ENCODE peak calls at places on chromosomes 12 and 14, in five cellular contexts. S is mesenchymal stem cell, R is H7, L is kidney epithelial cell, W is aorta. Z is an unnamed sample.

GRCh38 chr12:110304061-110304551 is 23.1 kb downstream of the ATP2A2 start:
- DNase-seq in W (no peak), R (no peak), S (no peak), L (no peak), Z (peak)

GRCh38 chr12:11609045-11609444 is 40.4 kb upstream of the ETV6 start:
- DNase-seq in L (no peak), R (no peak), W (no peak), S (no peak), Z (no peak)

GRCh38 chr14:93064411-93065271 is 51.1 kb downstream of the ITPK1 start:
- DNase-seq in S (no peak), R (no peak), L (no peak), W (no peak), Z (peak)

GRCh38 chr14:68715032-68715924 is 77.6 kb downstream of the ZFP36L1 start:
- DNase-seq in R (no peak), W (no peak), S (peak), L (peak), Z (peak)

GRCh38 chr12:104503191-104503590 is 46.4 kb downstream of the CHST11 start:
- DNase-seq in L (no peak), R (no peak), W (no peak), S (no peak), Z (no peak)

GRCh38 chr14:77355811-77356210 is 21.1 kb downstream of the TMED8 start:
- DNase-seq in S (no peak), W (no peak), L (no peak), R (no peak), Z (no peak)

GRCh38 chr12:130880411-130880885 is 8.6 kb downstream of the RAN start:
- DNase-seq in S (no peak), R (no peak), W (no peak), L (no peak), Z (no peak)

GRCh38 chr12:12734054-12734453 is 16.9 kb downstream of the CDKN1B start:
- DNase-seq in W (no peak), L (no peak), R (no peak), S (peak), Z (no peak)

GRCh38 chr12:99529966-99530365 is 117.6 kb upstream of the GARIN6 start:
- DNase-seq in S (peak), W (no peak), L (peak), R (no peak), Z (no peak)

GRCh38 chr12:77813558-77813957 is 17.1 kb upstream of the NAV3 start:
- DNase-seq in R (no peak), W (no peak), L (no peak), S (peak), Z (no peak)

GRCh38 chr14:70585221-70585620 is 15.2 kb downstream of the MED6 start:
- DNase-seq in W (no peak), S (no peak), L (no peak), R (peak), Z (peak)

GRCh38 chr12:29004066-29004935 is 144.8 kb upstream of the FAR2 start:
- DNase-seq in R (no peak), S (no peak), W (no peak), L (no peak), Z (no peak)

GRCh38 chr14:92514844-92515509 is 1.4 kb downstream of the RIN3 start:
- DNase-seq in L (no peak), W (peak), R (no peak), S (no peak), Z (no peak)

GRCh38 chr12:116406529-116406928 is 129.0 kb upstream of the MED13L start:
- DNase-seq in R (peak), S (peak), L (no peak), W (peak), Z (peak)

GRCh38 chr14:52111583-52111982 is 42.7 kb upstream of the NID2 start:
- DNase-seq in W (no peak), S (peak), R (no peak), L (no peak), Z (peak)

GRCh38 chr14:55336161-55336560 is 64.9 kb downstream of the FBXO34 start:
- DNase-seq in W (no peak), R (no peak), L (no peak), S (no peak), Z (peak)

GRCh38 chr14:36424478-36425102 is 95.4 kb downstream of the NKX2-1 start:
- DNase-seq in W (no peak), L (no peak), R (no peak), S (no peak), Z (no peak)

GRCh38 chr12:124607681-124608425 is 40.4 kb upstream of the NCOR2 start:
- DNase-seq in S (no peak), L (no peak), W (no peak), R (peak), Z (no peak)

GRCh38 chr12:98679611-98680005 is 34.5 kb downstream of the APAF1 start:
- DNase-seq in R (no peak), L (no peak), W (no peak), S (no peak), Z (no peak)

GRCh38 chr12:42916143-42916542 is 326.6 kb upstream of the PRICKLE1 start:
- DNase-seq in L (peak), R (no peak), S (no peak), W (no peak), Z (no peak)

GRCh38 chr14:74864193-74864592 is 11.8 kb downstream of the PROX2 start:
- DNase-seq in R (no peak), L (no peak), W (no peak), S (no peak), Z (no peak)

GRCh38 chr14:23861666-23862065 is 91.9 kb upstream of the DHRS4 start:
- DNase-seq in W (no peak), R (no peak), S (no peak), L (no peak), Z (peak)

GRCh38 chr14:32905052-32905451 is 33.6 kb upstream of the NPAS3 start:
- DNase-seq in W (no peak), L (no peak), S (peak), R (no peak), Z (no peak)

GRCh38 chr14:64610049-64610746 is 60.4 kb downstream of the PPP1R36 start:
- DNase-seq in S (no peak), R (no peak), L (no peak), W (no peak), Z (no peak)

GRCh38 chr12:31874961-31875608 is 84.1 kb upstream of the RESF1 start:
- DNase-seq in S (peak), W (peak), R (peak), L (no peak), Z (peak)

GRCh38 chr12:26857465-26858176 is 24.6 kb upstream of the ITPR2 start:
- DNase-seq in W (no peak), S (peak), R (no peak), L (no peak), Z (no peak)

GRCh38 chr14:45559626-45560025 is 306.6 kb upstream of the MIS18BP1 start:
- DNase-seq in R (peak), W (no peak), S (no peak), L (no peak), Z (no peak)

GRCh38 chr14:91997492-91997891 is 42.4 kb downstream of the TRIP11 start:
- DNase-seq in S (peak), L (no peak), W (no peak), R (no peak), Z (peak)

GRCh38 chr14:59296508-59296907 is 108.0 kb downstream of the DAAM1 start:
- DNase-seq in S (no peak), L (no peak), W (no peak), R (no peak), Z (no peak)

GRCh38 chr14:62694075-62694474 is 351.2 kb downstream of the KCNH5 start:
- DNase-seq in S (peak), R (no peak), W (no peak), L (no peak), Z (peak)

GRCh38 chr12:108337235-108338223 is 1.6 kb downstream of the CMKLR1 start:
- DNase-seq in R (peak), S (no peak), W (peak), L (no peak), Z (peak)

GRCh38 chr12:16618256-16618655 is 12.3 kb upstream of the LMO3 start:
- DNase-seq in S (no peak), R (no peak), L (no peak), W (no peak), Z (no peak)

GRCh38 chr14:76376001-76376404 is at the start of gene ESRRB:
- DNase-seq in R (peak), S (no peak), W (no peak), L (no peak), Z (peak)

GRCh38 chr14:22977684-22978486 is 4.5 kb downstream of the AJUBA start:
- DNase-seq in R (peak), W (peak), L (peak), S (peak), Z (peak)

GRCh38 chr14:29465095-29465494 is 462.6 kb downstream of the PRKD1 start:
- DNase-seq in R (no peak), S (no peak), W (no peak), L (no peak), Z (peak)

GRCh38 chr12:107399061-107399460 is 286.5 kb upstream of the PWP1 start:
- DNase-seq in S (no peak), W (no peak), R (no peak), L (no peak), Z (peak)

GRCh38 chr12:111242190-111242589 is 126.7 kb downstream of the PHETA1 start:
- DNase-seq in W (no peak), L (no peak), S (no peak), R (no peak), Z (no peak)

GRCh38 chr12:52871291-52871961 is 22.6 kb upstream of the KRT78 start:
- DNase-seq in W (peak), S (peak), R (no peak), L (no peak), Z (peak)

GRCh38 chr14:92472860-92473259 is 40.7 kb upstream of the RIN3 start:
- DNase-seq in W (no peak), R (no peak), L (no peak), S (no peak), Z (no peak)

GRCh38 chr12:96431067-96431466 is 30.8 kb upstream of the CDK17 start:
- DNase-seq in L (no peak), R (no peak), S (no peak), W (no peak), Z (no peak)

DNA sequence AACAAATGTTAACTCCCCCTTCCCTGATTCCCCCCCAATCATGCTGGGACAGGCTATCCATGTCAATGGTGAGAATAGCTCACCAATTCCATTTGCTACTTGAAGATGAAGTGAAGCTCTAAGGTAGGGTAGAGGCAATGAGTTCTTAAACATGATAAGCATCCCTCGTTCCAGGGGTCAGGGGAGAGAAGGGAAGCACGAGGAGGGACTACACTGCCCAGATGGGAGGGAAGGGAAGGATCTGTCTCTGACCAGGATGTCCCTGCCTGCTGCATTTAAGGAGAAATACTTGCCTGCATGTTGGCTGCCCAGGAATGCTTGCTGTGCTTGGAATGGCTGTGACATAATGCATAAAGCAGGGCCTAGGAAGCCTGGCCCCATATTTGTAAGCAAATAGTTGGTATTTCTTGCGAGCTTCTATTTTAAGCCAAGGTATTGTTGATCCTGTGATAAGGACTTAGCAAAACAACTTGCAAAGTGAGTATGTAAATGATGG is 155.1 kb downstream of the CEP83 start:
- DNase-seq in L (peak), W (no peak), S (peak), R (peak), Z (peak)
- H3K4me3 ChIP-seq in L (no peak), W (no peak), S (no peak), R (no peak), Z (no peak)

GRCh38 chr14:96663491-96664067 is 133.6 kb upstream of the VRK1 start:
- DNase-seq in R (no peak), L (no peak), W (no peak), S (no peak), Z (no peak)

GRCh38 chr14:96662116-96662901 is 134.9 kb upstream of the VRK1 start:
- DNase-seq in W (no peak), L (no peak), R (no peak), S (no peak), Z (no peak)

GRCh38 chr14:96661244-96661969 is 135.8 kb upstream of the VRK1 start:
- DNase-seq in W (no peak), S (no peak), L (no peak), R (no peak), Z (no peak)

GRCh38 chr14:96660667-96661066 is 136.5 kb upstream of the VRK1 start:
- DNase-seq in L (no peak), R (no peak), W (no peak), S (no peak), Z (no peak)

DNA sequence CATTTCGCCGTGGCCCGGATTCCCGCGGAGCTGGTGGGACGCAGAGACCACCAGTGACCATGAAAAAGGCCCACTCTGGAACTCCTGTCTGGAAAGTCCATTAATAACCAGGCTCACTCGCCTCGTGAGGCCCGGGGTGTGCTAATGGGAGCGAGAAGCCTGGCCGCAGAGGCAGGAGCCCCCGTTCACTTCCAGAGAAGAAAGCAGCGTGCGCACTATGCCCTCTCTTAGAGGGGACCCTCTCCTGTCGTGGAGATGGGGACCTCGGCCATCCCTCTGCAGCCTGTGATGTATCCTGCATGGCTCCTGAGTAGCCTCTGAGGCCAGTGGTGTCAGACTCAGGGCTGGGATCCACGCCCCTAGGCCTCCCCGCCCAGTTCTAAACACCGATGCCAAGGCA is 134.1 kb upstream of the VRK1 start:
- DNase-seq in R (no peak), S (no peak), W (no peak), L (no peak), Z (no peak)
- H3K4me3 ChIP-seq in R (no peak), S (no peak), W (no peak), L (no peak), Z (no peak)

DNA sequence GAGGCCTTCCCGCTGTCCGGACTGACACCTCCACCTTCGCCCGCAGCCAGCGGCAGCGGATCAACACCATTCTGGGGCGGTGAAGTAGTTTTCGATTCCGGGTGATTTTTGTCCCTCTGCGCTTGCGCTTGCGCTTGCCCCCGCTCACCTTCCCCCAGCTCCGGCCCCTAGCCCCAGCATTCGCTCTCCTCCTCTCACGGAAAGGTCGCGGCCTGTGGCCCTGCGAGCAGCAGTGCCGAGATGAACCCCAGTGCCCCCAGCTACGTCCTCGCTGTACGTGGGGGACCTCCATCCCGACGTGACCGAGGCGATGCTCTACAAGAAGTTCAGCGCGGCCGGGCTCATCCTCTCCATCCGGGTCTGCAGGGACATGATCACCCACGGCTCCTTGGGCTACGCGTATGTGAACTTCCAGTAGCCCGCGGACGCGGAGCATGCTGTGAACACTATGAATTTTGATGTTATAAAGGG is 22.7 kb upstream of the SRGAP1 start:
- DNase-seq in W (no peak), S (no peak), R (no peak), L (no peak), Z (peak)
- H3K4me3 ChIP-seq in W (peak), S (peak), R (no peak), L (peak), Z (peak)

DNA sequence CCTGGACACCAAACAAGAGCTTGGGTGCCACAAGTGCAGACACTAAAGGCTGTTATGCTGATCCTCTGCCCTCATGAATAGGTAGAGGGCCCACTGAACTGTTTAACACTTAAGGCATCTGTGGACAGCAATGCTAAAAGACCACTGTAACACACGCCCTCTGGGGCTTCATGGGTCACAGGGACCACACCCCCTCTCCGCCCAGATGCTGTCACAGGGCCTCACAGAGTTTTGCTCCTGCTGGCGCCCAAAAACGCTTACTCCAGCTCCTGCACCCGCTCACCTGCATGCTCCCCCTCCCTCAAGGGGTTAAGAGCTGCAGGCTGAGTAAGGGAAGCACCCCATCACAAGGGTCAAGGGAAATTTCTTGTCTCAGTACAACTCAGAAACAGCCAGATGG is 141.8 kb upstream of the NUDT4 start:
- DNase-seq in L (no peak), R (no peak), W (no peak), S (no peak), Z (no peak)
- H3K4me3 ChIP-seq in L (no peak), R (no peak), W (no peak), S (no peak), Z (no peak)

DNA sequence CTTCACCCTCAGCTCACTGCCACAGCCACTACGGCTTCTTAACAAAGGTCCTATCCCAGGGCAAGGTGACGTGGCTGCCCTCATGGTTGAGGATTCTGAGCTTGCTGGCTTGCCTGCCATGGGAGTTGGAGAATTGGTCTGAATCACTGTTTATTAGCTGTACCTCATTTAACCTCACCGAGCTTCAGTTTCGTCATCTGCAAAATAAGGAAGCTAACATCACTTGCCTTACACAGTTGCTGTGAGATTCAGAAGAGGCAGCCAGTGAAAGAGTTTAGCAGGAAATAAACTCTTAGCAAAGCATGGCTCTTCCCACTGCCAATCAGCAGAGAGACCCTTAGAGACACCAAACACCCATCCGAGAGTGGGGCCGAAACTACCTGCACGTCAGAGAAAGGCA is 90.1 kb upstream of the KCNA1 start:
- DNase-seq in W (no peak), S (no peak), R (no peak), L (no peak), Z (no peak)
- H3K4me3 ChIP-seq in W (no peak), S (peak), R (no peak), L (no peak), Z (no peak)

GRCh38 chr12:48003226-48004038 is 844 bp downstream of the COL2A1 start:
- DNase-seq in R (peak), S (peak), L (no peak), W (no peak), Z (no peak)
- H3K4me3 ChIP-seq in R (peak), S (peak), L (no peak), W (peak), Z (no peak)

DNA sequence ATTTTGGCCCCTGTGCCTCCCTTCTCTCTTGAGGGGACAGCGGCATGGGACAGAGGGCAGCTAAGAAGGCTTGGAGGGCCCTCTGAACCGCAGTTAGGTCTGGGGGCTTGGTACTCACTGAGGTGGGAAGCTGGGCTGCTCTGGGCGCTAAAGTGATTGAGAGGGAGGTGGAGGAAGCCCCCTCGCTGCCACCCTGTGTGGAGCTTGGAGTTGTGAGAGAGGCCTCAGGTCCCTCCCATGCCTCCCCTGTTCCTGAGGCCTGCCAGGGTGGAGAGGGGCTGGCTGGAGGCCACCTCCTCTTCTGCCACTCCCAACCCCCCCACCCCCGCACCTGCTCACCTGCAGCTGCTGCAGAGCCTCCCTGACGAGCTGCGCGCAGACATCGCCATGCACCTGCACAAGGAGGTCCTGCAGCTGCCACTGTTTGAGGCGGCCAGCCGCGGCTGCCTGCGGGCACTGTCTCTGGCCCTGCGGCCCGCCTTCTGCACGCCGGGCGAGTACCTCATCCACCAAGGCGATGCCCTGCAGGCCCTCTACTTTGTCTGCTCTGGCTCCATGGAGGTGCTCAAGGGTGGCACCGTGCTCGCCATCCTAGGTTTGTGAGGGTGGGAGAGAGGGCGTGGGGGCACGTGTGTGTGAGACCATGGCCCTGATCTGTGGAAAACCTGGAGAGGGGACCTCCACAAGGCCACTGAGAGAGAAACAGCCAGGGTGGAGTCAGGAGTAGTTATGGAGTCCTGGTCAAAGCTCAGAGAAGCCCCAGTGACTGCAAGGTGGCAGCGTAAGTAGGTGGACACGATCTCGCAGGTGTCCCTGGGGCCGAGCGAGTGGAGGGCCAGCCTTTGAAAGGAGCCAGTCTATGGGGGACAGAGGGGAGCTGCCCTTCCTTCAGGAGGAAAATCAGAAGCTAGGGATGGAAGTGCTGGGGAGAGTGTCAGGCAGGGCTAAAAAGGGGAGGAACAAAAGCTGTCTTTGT is 11.2 kb downstream of the KCNH3 start:
- DNase-seq in S (no peak), R (peak), W (no peak), L (no peak), Z (no peak)
- H3K4me3 ChIP-seq in S (no peak), R (no peak), W (no peak), L (no peak), Z (no peak)